ENCODE peak calls at places on chromosome 10, in seven cellular contexts. One of them, this sample, is unnamed.

GRCh38 chr10:77782328-77783061 is 144.1 kb downstream of the DLG5 start:
- DNase-seq in uterus: no peak
- DNase-seq in mesendoderm: no peak
- DNase-seq in AG10803: no peak
- DNase-seq in NT2/D1: no peak
- DNase-seq in PC-9: no peak
- DNase-seq in choroid plexus epithelial cell: no peak
- DNase-seq in this sample: no peak

GRCh38 chr10:24119919-24120318 is 89.0 kb upstream of the KIAA1217 start:
- DNase-seq in uterus: no peak
- DNase-seq in mesendoderm: no peak
- DNase-seq in AG10803: no peak
- DNase-seq in NT2/D1: no peak
- DNase-seq in PC-9: no peak
- DNase-seq in choroid plexus epithelial cell: no peak
- DNase-seq in this sample: no peak

GRCh38 chr10:132231656-132232552 is 45.2 kb downstream of the DPYSL4 start:
- DNase-seq in uterus: no peak
- DNase-seq in mesendoderm: no peak
- DNase-seq in AG10803: no peak
- DNase-seq in NT2/D1: no peak
- DNase-seq in PC-9: no peak
- DNase-seq in choroid plexus epithelial cell: no peak
- DNase-seq in this sample: no peak

GRCh38 chr10:132375116-132375794 is 21.7 kb upstream of the PWWP2B start:
- DNase-seq in uterus: no peak
- DNase-seq in mesendoderm: peak
- DNase-seq in AG10803: no peak
- DNase-seq in NT2/D1: no peak
- DNase-seq in PC-9: no peak
- DNase-seq in choroid plexus epithelial cell: no peak
- DNase-seq in this sample: no peak

GRCh38 chr10:66572700-66573099 is 353.1 kb upstream of the LRRTM3 start:
- DNase-seq in uterus: no peak
- DNase-seq in mesendoderm: no peak
- DNase-seq in AG10803: no peak
- DNase-seq in NT2/D1: no peak
- DNase-seq in PC-9: no peak
- DNase-seq in choroid plexus epithelial cell: no peak
- DNase-seq in this sample: no peak

GRCh38 chr10:33460461-33461294 is 126.2 kb upstream of the NRP1 start:
- DNase-seq in uterus: peak
- DNase-seq in mesendoderm: peak
- DNase-seq in AG10803: peak
- DNase-seq in NT2/D1: no peak
- DNase-seq in PC-9: no peak
- DNase-seq in choroid plexus epithelial cell: peak
- DNase-seq in this sample: peak

GRCh38 chr10:34437897-34438296 is 377.2 kb downstream of the PARD3 start:
- DNase-seq in uterus: no peak
- DNase-seq in mesendoderm: peak
- DNase-seq in AG10803: no peak
- DNase-seq in NT2/D1: no peak
- DNase-seq in PC-9: no peak
- DNase-seq in choroid plexus epithelial cell: no peak
- DNase-seq in this sample: no peak

GRCh38 chr10:124523886-124524285 is 62.3 kb downstream of the LHPP start:
- DNase-seq in uterus: no peak
- DNase-seq in mesendoderm: no peak
- DNase-seq in AG10803: peak
- DNase-seq in NT2/D1: no peak
- DNase-seq in PC-9: no peak
- DNase-seq in choroid plexus epithelial cell: no peak
- DNase-seq in this sample: no peak

GRCh38 chr10:108911814-108912541 is 1011.3 kb downstream of the XPNPEP1 start:
- DNase-seq in uterus: peak
- DNase-seq in mesendoderm: peak
- DNase-seq in AG10803: peak
- DNase-seq in NT2/D1: peak
- DNase-seq in PC-9: no peak
- DNase-seq in choroid plexus epithelial cell: peak
- DNase-seq in this sample: peak

GRCh38 chr10:16964571-16965241 is 147.5 kb upstream of the RSU1 start:
- DNase-seq in uterus: no peak
- DNase-seq in mesendoderm: no peak
- DNase-seq in AG10803: peak
- DNase-seq in NT2/D1: no peak
- DNase-seq in PC-9: no peak
- DNase-seq in choroid plexus epithelial cell: no peak
- DNase-seq in this sample: no peak

GRCh38 chr10:61539876-61540275 is 86.7 kb upstream of the TMEM26 start:
- DNase-seq in uterus: no peak
- DNase-seq in mesendoderm: no peak
- DNase-seq in AG10803: no peak
- DNase-seq in NT2/D1: no peak
- DNase-seq in PC-9: no peak
- DNase-seq in choroid plexus epithelial cell: no peak
- DNase-seq in this sample: no peak

GRCh38 chr10:11553773-11554381 is 57.6 kb downstream of the USP6NL start:
- DNase-seq in uterus: no peak
- DNase-seq in mesendoderm: no peak
- DNase-seq in AG10803: no peak
- DNase-seq in NT2/D1: no peak
- DNase-seq in PC-9: no peak
- DNase-seq in choroid plexus epithelial cell: no peak
- DNase-seq in this sample: no peak
- H3K4me3 ChIP-seq in uterus: no peak
- H3K4me3 ChIP-seq in mesendoderm: no peak
- H3K4me3 ChIP-seq in AG10803: no peak
- H3K4me3 ChIP-seq in NT2/D1: no peak
- H3K4me3 ChIP-seq in PC-9: no peak
- H3K4me3 ChIP-seq in choroid plexus epithelial cell: no peak
- H3K4me3 ChIP-seq in this sample: no peak

GRCh38 chr10:30436200-30436599 is 2.2 kb downstream of the MAP3K8 start:
- DNase-seq in uterus: peak
- DNase-seq in mesendoderm: peak
- DNase-seq in AG10803: peak
- DNase-seq in NT2/D1: peak
- DNase-seq in PC-9: peak
- DNase-seq in choroid plexus epithelial cell: peak
- DNase-seq in this sample: peak

GRCh38 chr10:30438016-30438850 is 4.2 kb downstream of the MAP3K8 start:
- DNase-seq in uterus: no peak
- DNase-seq in mesendoderm: no peak
- DNase-seq in AG10803: no peak
- DNase-seq in NT2/D1: no peak
- DNase-seq in PC-9: no peak
- DNase-seq in choroid plexus epithelial cell: peak
- DNase-seq in this sample: no peak

GRCh38 chr10:30435068-30435422 is 1.1 kb downstream of the MAP3K8 start:
- DNase-seq in uterus: peak
- DNase-seq in mesendoderm: peak
- DNase-seq in AG10803: peak
- DNase-seq in NT2/D1: no peak
- DNase-seq in PC-9: no peak
- DNase-seq in choroid plexus epithelial cell: peak
- DNase-seq in this sample: peak

GRCh38 chr10:30437039-30437781 is 3.2 kb downstream of the MAP3K8 start:
- DNase-seq in uterus: no peak
- DNase-seq in mesendoderm: peak
- DNase-seq in AG10803: peak
- DNase-seq in NT2/D1: no peak
- DNase-seq in PC-9: no peak
- DNase-seq in choroid plexus epithelial cell: peak
- DNase-seq in this sample: peak

GRCh38 chr10:30436688-30437038 is 2.7 kb downstream of the MAP3K8 start:
- DNase-seq in uterus: no peak
- DNase-seq in mesendoderm: no peak
- DNase-seq in AG10803: no peak
- DNase-seq in NT2/D1: no peak
- DNase-seq in PC-9: no peak
- DNase-seq in choroid plexus epithelial cell: peak
- DNase-seq in this sample: no peak
- H3K4me3 ChIP-seq in uterus: peak
- H3K4me3 ChIP-seq in mesendoderm: no peak
- H3K4me3 ChIP-seq in AG10803: peak
- H3K4me3 ChIP-seq in NT2/D1: no peak
- H3K4me3 ChIP-seq in PC-9: peak
- H3K4me3 ChIP-seq in choroid plexus epithelial cell: peak
- H3K4me3 ChIP-seq in this sample: peak

DNA sequence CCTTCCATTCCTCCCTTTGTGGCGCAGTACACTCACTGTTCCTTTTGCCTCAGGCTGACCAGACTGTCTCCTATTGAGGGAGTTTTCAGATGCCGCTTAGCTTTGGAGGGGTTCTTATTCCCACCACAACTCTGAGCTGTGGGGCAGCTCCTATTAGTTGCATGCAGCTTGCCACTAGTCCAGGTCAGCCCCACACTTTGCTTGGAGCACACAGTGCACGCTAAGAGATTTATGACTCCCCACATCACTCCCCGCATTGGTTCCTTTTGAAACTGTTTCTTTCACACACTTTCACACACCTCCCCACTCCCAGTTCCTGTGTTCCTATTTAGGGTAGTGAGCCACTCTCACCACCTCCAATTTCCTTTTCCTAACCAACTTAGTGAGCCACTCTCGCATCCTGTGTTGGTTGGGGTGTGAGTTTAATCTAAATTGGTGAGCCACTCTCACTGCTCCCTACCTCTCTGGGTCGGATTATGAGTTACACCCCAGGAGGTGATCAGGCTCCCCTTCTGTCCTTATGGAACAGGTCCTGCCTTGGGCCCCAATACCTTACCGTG is 10.4 kb upstream of the ZNF485 start:
- DNase-seq in uterus: no peak
- DNase-seq in mesendoderm: no peak
- DNase-seq in AG10803: no peak
- DNase-seq in NT2/D1: no peak
- DNase-seq in PC-9: no peak
- DNase-seq in choroid plexus epithelial cell: peak
- DNase-seq in this sample: no peak
- H3K4me3 ChIP-seq in uterus: no peak
- H3K4me3 ChIP-seq in mesendoderm: no peak
- H3K4me3 ChIP-seq in AG10803: no peak
- H3K4me3 ChIP-seq in NT2/D1: no peak
- H3K4me3 ChIP-seq in PC-9: no peak
- H3K4me3 ChIP-seq in choroid plexus epithelial cell: no peak
- H3K4me3 ChIP-seq in this sample: no peak

GRCh38 chr10:112298581-112298980 is 15.4 kb downstream of the TECTB start:
- DNase-seq in uterus: no peak
- DNase-seq in mesendoderm: no peak
- DNase-seq in AG10803: no peak
- DNase-seq in NT2/D1: no peak
- DNase-seq in PC-9: no peak
- DNase-seq in choroid plexus epithelial cell: no peak
- DNase-seq in this sample: no peak

GRCh38 chr10:112294169-112294568 is 11.0 kb downstream of the TECTB start:
- DNase-seq in uterus: no peak
- DNase-seq in mesendoderm: no peak
- DNase-seq in AG10803: no peak
- DNase-seq in NT2/D1: no peak
- DNase-seq in PC-9: no peak
- DNase-seq in choroid plexus epithelial cell: no peak
- DNase-seq in this sample: no peak

GRCh38 chr10:112299456-112299855 is 16.3 kb downstream of the TECTB start:
- DNase-seq in uterus: no peak
- DNase-seq in mesendoderm: no peak
- DNase-seq in AG10803: no peak
- DNase-seq in NT2/D1: no peak
- DNase-seq in PC-9: no peak
- DNase-seq in choroid plexus epithelial cell: no peak
- DNase-seq in this sample: no peak

GRCh38 chr10:112296908-112297331 is 13.7 kb downstream of the TECTB start:
- DNase-seq in uterus: no peak
- DNase-seq in mesendoderm: no peak
- DNase-seq in AG10803: no peak
- DNase-seq in NT2/D1: no peak
- DNase-seq in PC-9: no peak
- DNase-seq in choroid plexus epithelial cell: peak
- DNase-seq in this sample: no peak

DNA sequence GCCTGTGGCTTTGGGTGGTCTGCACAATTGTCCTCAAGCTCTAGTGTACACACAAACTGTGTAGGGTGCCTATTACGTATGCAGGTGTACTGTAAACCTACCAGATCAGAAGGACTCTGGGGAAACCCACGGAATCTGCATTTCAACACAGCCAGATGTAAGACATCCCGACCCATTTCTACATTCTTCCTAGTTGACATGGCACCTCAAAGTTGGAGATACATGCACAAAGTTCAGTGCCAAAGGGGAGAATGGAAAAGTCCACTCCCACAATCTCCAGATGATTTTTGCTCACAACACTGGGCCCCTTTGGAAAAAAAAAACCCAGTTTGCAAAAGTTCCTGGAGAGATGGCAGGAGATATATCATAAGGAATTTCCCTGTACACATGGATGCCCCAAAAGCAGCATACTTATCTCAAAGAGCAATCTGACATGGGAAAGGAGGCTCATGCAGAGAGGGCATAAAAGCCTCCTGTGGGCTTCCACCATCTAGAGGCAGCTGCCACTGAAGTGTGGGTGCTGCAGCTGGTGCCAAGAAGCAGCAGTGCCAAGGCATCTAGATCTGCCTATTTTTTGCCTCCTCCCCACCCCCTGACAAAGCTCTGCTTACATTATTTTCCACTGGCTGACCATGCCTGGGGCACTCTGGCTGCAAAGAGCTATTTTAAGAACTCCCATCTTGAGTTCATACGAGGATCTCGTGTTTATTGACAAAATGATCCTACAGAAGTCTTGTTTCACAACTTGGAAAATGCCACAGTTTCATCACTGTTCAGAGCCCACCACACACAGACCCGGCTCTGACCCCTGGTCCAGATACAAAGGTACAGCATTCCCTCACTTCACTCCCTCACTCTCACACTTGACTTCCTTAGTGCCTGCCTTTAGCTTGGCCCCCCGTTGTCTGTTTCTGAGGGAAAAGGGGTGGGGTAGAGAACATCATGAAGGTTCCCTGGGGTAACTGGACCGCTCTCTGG is 12.9 kb downstream of the TECTB start:
- DNase-seq in uterus: no peak
- DNase-seq in mesendoderm: no peak
- DNase-seq in AG10803: peak
- DNase-seq in NT2/D1: no peak
- DNase-seq in PC-9: no peak
- DNase-seq in choroid plexus epithelial cell: peak
- DNase-seq in this sample: no peak
- H3K4me3 ChIP-seq in uterus: no peak
- H3K4me3 ChIP-seq in mesendoderm: no peak
- H3K4me3 ChIP-seq in AG10803: no peak
- H3K4me3 ChIP-seq in NT2/D1: no peak
- H3K4me3 ChIP-seq in PC-9: no peak
- H3K4me3 ChIP-seq in choroid plexus epithelial cell: no peak
- H3K4me3 ChIP-seq in this sample: no peak

GRCh38 chr10:80324891-80325364 is 31.6 kb downstream of the DYDC1 start:
- DNase-seq in uterus: no peak
- DNase-seq in mesendoderm: no peak
- DNase-seq in AG10803: no peak
- DNase-seq in NT2/D1: no peak
- DNase-seq in PC-9: no peak
- DNase-seq in choroid plexus epithelial cell: no peak
- DNase-seq in this sample: no peak
- H3K4me3 ChIP-seq in uterus: no peak
- H3K4me3 ChIP-seq in mesendoderm: no peak
- H3K4me3 ChIP-seq in AG10803: no peak
- H3K4me3 ChIP-seq in NT2/D1: no peak
- H3K4me3 ChIP-seq in PC-9: no peak
- H3K4me3 ChIP-seq in choroid plexus epithelial cell: no peak
- H3K4me3 ChIP-seq in this sample: no peak